ENCODE peak calls at places on chromosome 3, in four cellular contexts. T, O, F and Q are unnamed samples.

GRCh38 chr3:52670621-52671521 is 14.8 kb downstream of the PBRM1 start:
- DNase-seq in T (no peak), O (peak), F (peak), Q (no peak)

GRCh38 chr3:185639632-185640206 is 53.6 kb downstream of the SENP2 start:
- DNase-seq in T (no peak), O (no peak), F (no peak), Q (no peak)

GRCh38 chr3:100269410-100270217 is 8.8 kb downstream of the TBC1D23 start:
- DNase-seq in T (no peak), O (peak), F (no peak), Q (no peak)

GRCh38 chr3:167350245-167350862 is 29.7 kb downstream of the ZBBX start:
- DNase-seq in T (no peak), O (peak), F (peak), Q (no peak)

GRCh38 chr3:17901893-17902292 is 159.5 kb upstream of the TBC1D5 start:
- DNase-seq in T (no peak), O (no peak), F (no peak), Q (no peak)

GRCh38 chr3:158100681-158101080 is 5.5 kb downstream of the SHOX2 start:
- DNase-seq in T (no peak), O (no peak), F (no peak), Q (no peak)

GRCh38 chr3:15255215-15255614 is 49.2 kb downstream of the CAPN7 start:
- DNase-seq in T (no peak), O (no peak), F (no peak), Q (no peak)

GRCh38 chr3:108100906-108101305 is 10.1 kb upstream of the CD47 start:
- DNase-seq in T (no peak), O (no peak), F (no peak), Q (no peak)

GRCh38 chr3:105093371-105093770 is 273.3 kb upstream of the ALCAM start:
- DNase-seq in T (no peak), O (no peak), F (no peak), Q (no peak)

GRCh38 chr3:155352900-155353490 is 59.5 kb upstream of the STRIT1 start:
- DNase-seq in T (no peak), O (peak), F (peak), Q (no peak)

GRCh38 chr3:69485489-69485888 is 99.6 kb upstream of the FRMD4B start:
- DNase-seq in T (no peak), O (no peak), F (no peak), Q (no peak)

GRCh38 chr3:68306571-68306970 is 625.8 kb downstream of the TAFA4 start:
- DNase-seq in T (peak), O (no peak), F (peak), Q (peak)

GRCh38 chr3:25465266-25465860 is 37.3 kb downstream of the RARB start:
- DNase-seq in T (no peak), O (peak), F (no peak), Q (no peak)

GRCh38 chr3:149585401-149585726 is 72.5 kb downstream of the WWTR1 start:
- DNase-seq in T (no peak), O (peak), F (no peak), Q (no peak)

GRCh38 chr3:182621435-182622240 is 171.7 kb upstream of the ATP11B start:
- DNase-seq in T (no peak), O (no peak), F (no peak), Q (no peak)

GRCh38 chr3:123291404-123291803 is 89.7 kb downstream of the SEC22A start:
- DNase-seq in T (peak), O (no peak), F (no peak), Q (no peak)

GRCh38 chr3:123292321-123293310 is 90.9 kb downstream of the SEC22A start:
- DNase-seq in T (peak), O (no peak), F (peak), Q (no peak)

GRCh38 chr3:123290107-123290930 is 88.6 kb downstream of the SEC22A start:
- DNase-seq in T (no peak), O (no peak), F (no peak), Q (no peak)

GRCh38 chr3:123289336-123290106 is 87.8 kb downstream of the SEC22A start:
- DNase-seq in T (peak), O (no peak), F (no peak), Q (no peak)

DNA sequence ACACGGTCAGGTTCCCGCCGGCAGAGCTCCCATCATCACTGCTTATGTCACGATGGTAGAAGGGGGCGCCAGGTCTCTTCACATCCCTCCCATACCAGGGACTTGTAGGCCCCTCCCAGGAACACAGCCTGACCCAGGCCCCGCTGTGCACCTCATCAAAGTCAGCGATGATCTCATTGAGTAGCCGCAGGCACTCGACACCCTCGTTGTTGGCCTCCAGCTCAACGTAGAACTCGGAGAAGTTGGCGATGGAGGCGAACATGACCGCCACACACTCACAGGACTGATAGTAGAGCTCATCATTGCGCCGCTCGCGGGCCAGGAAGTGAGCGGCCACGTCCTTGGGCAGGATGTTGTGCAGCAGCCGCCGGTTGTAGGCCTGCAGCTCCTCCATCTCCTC is 89.2 kb downstream of the SEC22A start:
- DNase-seq in T (peak), O (no peak), F (no peak), Q (no peak)
- H3K9ac ChIP-seq in T (no peak), O (no peak), F (no peak), Q (no peak)

GRCh38 chr3:4306091-4306490 is 2.9 kb downstream of the SETMAR start:
- DNase-seq in T (no peak), O (no peak), F (no peak), Q (no peak)
- H3K27ac ChIP-seq in T (no peak), O (no peak), F (no peak), Q (no peak)

GRCh38 chr3:187062526-187063177 is 76.6 kb downstream of the RPL39L start:
- DNase-seq in T (peak), O (peak), F (no peak), Q (no peak)

GRCh38 chr3:187061748-187062147 is 77.5 kb downstream of the RPL39L start:
- DNase-seq in T (no peak), O (no peak), F (no peak), Q (no peak)

GRCh38 chr3:187063286-187064081 is 75.8 kb downstream of the RPL39L start:
- DNase-seq in T (peak), O (peak), F (peak), Q (no peak)

GRCh38 chr3:187066228-187066995 is 72.9 kb downstream of the RPL39L start:
- DNase-seq in T (peak), O (peak), F (peak), Q (no peak)

DNA sequence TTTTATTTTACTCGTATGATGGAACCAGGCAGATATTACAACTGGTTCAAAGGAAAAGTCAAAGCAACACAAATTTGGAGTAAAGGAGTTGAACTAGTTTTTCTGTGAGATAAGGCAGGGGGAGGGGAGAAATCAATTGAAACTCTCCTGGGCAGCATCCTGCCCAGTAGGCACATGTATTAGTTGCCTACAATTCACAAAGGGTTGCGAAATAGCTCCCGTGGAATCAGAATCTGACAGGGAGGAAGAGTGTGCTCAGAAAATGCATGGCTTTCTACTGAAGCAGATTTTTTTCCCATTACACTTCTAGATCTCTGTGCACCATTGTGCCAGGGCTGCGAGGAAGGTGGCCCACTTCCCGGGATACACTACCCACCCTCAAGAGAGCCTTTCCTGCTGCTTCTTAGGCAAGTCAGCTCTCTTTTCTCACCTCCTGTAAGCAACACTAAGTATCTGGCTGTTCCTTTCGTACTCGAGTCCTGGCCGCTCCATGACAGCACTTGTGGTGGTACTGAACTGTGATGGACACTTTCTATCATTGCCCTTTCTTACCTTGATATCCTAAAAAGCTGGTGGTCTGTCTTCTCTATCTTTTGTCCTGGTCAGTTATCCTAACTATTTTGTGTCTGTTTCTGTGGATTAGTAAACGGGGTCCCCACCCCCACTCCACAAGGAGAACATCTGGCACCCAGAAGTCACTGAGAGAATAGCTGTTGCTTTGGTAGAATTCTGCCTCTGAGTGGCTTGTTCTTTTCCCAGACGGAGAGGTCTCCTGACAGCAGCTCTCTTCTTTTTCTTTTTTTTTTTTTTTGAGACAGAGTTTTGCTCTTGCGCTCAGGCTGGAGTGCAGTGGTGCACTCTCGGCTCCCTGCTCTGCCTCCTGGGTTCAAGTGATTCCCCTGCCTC is 74.8 kb downstream of the RPL39L start:
- DNase-seq in T (no peak), O (peak), F (peak), Q (no peak)
- H3K9ac ChIP-seq in T (no peak), O (peak), F (peak), Q (no peak)

GRCh38 chr3:127761101-127761802 is 61.1 kb downstream of the MGLL start:
- DNase-seq in T (no peak), O (no peak), F (no peak), Q (no peak)
- H3K27ac ChIP-seq in T (no peak), O (no peak), F (no peak), Q (no peak)

DNA sequence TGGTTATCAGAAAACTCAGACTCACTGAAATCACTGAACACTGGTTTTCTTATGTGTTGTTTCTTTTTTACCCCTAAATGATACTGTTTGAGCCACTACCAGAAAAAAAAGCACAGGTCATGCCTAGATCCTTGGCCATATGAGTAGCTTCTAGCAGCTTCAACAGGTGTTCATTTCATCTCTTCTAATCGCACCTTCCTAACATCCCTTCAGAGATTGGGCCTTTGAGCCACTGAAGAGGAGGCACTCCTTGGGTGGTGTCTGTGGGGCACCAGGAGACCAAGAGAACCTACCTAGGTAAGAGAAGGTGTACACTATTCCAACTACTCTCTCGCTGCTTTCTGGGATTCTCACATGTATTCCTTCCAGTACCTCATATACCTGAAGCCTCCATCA is 2.5 kb downstream of the HEG1 start:
- DNase-seq in T (no peak), O (no peak), F (no peak), Q (no peak)
- H3K9ac ChIP-seq in T (no peak), O (no peak), F (peak), Q (peak)

GRCh38 chr3:71285086-71285485 is 298.4 kb downstream of the FOXP1 start:
- DNase-seq in T (no peak), O (no peak), F (no peak), Q (no peak)

GRCh38 chr3:71276531-71276930 is 307.0 kb downstream of the FOXP1 start:
- DNase-seq in T (no peak), O (no peak), F (no peak), Q (no peak)

GRCh38 chr3:71282976-71283375 is 300.6 kb downstream of the FOXP1 start:
- DNase-seq in T (no peak), O (no peak), F (no peak), Q (no peak)

DNA sequence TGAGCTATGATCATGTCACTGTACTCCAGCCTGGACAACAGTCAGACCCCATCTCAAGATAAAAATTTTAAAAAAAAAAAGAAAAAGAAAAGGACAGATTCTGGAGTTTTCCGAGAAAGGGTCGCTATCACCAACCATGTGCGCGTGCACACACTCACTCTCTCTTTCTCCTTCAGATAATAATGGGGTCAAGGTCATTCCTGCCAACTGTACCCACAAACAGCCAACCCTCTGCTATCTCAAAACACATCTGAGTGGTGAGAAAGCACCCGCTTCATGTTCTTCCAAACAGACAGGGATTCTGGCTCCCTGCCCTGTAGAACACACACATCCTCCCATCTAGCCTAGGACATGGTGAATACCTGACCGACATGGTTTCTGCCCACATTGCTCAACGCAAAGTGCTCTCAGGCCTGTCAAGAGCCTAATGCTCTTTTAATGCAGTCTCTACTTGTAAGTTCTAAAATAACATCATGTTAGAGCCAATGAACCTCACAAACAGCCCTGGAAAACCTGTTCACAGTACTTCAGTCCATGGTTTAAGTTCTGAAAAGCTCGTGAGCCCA is 302.3 kb downstream of the FOXP1 start:
- DNase-seq in T (no peak), O (no peak), F (no peak), Q (no peak)
- H3K27ac ChIP-seq in T (no peak), O (no peak), F (no peak), Q (no peak)

GRCh38 chr3:50502584-50503423 is 630 bp downstream of the CACNA2D2 start:
- DNase-seq in T (peak), O (no peak), F (no peak), Q (no peak)
- H3K9ac ChIP-seq in T (peak), O (no peak), F (peak), Q (peak)